ENCODE peak calls at places on chromosomes 12 and 14, in four cellular contexts. T, N, G and D are unnamed samples.

GRCh38 chr14:99627510-99628381 is 17.2 kb upstream of the HHIPL1 start:
- DNase-seq in N (no peak), T (no peak), G (no peak), D (no peak)

GRCh38 chr12:65335021-65335714 is 56.7 kb downstream of the MSRB3 start:
- DNase-seq in N (no peak), T (no peak), G (no peak), D (peak; percentile 95)

GRCh38 chr12:125023065-125023464 is 29.6 kb downstream of the BRI3BP start:
- DNase-seq in G (no peak), N (no peak), T (no peak), D (no peak)

GRCh38 chr12:108768591-108769500 is 37.5 kb upstream of the CORO1C start:
- DNase-seq in T (peak; percentile 83), N (peak; percentile 17), G (peak; percentile 41), D (no peak)

GRCh38 chr14:66476964-66477363 is 9.2 kb upstream of the CCDC196 start:
- DNase-seq in T (no peak), N (no peak), G (peak; percentile 8), D (peak; percentile 9)

GRCh38 chr12:80053048-80053790 is 46.1 kb upstream of the OTOGL start:
- DNase-seq in N (no peak), G (no peak), T (no peak), D (peak; percentile 96)

GRCh38 chr14:54532111-54533012 is 22.7 kb downstream of the CGRRF1 start:
- DNase-seq in N (peak; percentile 53), G (no peak), T (no peak), D (no peak)

GRCh38 chr14:35366048-35366428 is 38.5 kb downstream of the NFKBIA start:
- DNase-seq in G (no peak), T (no peak), N (no peak), D (peak; percentile 74)

GRCh38 chr14:103688906-103689902 is 26.0 kb downstream of the XRCC3 start:
- DNase-seq in G (no peak), T (no peak), N (peak; percentile 53), D (no peak)

GRCh38 chr12:23093488-23093887 is 468.5 kb downstream of the ETNK1 start:
- DNase-seq in T (no peak), G (no peak), N (no peak), D (peak; percentile 9)

GRCh38 chr12:97283297-97283696 is 179.3 kb upstream of the RMST start:
- DNase-seq in T (peak; percentile 71), N (no peak), G (peak; percentile 22), D (no peak)

GRCh38 chr12:106144847-106145246 is 6.1 kb upstream of the NUAK1 start:
- DNase-seq in N (no peak), T (no peak), G (no peak), D (peak; percentile 62)

GRCh38 chr12:1932264-1932777 is 13.9 kb upstream of the CACNA2D4 start:
- DNase-seq in T (peak; percentile 43), N (no peak), G (no peak), D (no peak)

GRCh38 chr12:1935242-1935641 is 16.8 kb upstream of the CACNA2D4 start:
- DNase-seq in G (no peak), T (peak; percentile 33), N (no peak), D (no peak)

GRCh38 chr12:1934831-1935230 is 16.4 kb upstream of the CACNA2D4 start:
- DNase-seq in N (no peak), G (no peak), T (peak; percentile 27), D (no peak)

GRCh38 chr12:1934068-1934467 is 15.6 kb upstream of the CACNA2D4 start:
- DNase-seq in N (no peak), T (peak; percentile 35), G (no peak), D (no peak)

DNA sequence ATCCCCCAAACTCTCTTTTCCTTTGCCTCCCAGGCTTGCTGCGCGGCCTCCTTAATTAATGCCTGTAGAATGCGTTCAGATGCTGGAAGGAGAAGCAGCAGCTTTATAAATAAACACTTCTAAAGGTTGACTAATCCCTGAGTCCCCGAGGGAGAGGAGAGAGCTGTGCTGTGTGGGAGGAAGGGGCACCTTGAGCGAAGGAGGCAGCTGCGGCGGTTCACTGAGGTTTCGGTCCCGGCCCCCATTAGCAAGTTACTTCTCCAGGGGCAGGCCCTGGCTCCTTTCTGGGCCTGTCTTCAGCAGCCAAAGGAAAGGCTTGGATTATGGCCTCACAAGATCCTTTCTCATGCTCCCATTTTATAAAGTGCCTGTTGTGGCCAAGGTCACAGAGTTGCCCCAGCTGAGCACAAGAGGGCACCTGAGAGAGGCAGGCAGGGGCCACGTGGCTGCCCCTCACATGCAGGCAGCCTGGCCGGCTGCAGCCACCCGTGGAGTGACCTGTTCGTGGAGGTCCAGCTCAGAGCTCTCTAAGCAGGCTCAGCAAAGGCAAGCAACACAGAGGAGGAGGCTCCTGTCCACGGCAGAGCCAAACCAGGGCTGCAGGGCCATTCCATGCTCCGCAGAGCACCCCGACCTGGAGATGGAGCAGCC is 15.0 kb upstream of the CACNA2D4 start:
- DNase-seq in N (no peak), T (peak; percentile 51), G (no peak), D (peak; percentile 81)
- H3K9ac ChIP-seq in N (no peak overlapping the region), T (no peak overlapping the region), G (no peak overlapping the region), D (no peak overlapping the region)

GRCh38 chr14:61537567-61538463 is 157.5 kb upstream of the HIF1A start:
- DNase-seq in T (no peak), G (peak; percentile 10), N (no peak), D (peak; percentile 90)
- TF ChIP-seq CHD1 in T (no peak), G (no peak), N (no peak), D (no peak)

GRCh38 chr14:91946313-91947195 is 940 bp downstream of the FBLN5 start:
- DNase-seq in G (no peak), N (no peak), T (peak; percentile 35), D (peak; percentile 41)
- H3K9ac ChIP-seq in G (no peak overlapping the region), N (no peak overlapping the region), T (peak overlapping the region; percentile 44), D (peak overlapping the region; percentile 89)

GRCh38 chr12:53286448-53286847 is 8.9 kb upstream of the PFDN5 start:
- DNase-seq in N (no peak), T (no peak), G (no peak), D (no peak)
- TF ChIP-seq CHD1 in N (no peak), T (no peak), G (no peak), D (no peak)

DNA sequence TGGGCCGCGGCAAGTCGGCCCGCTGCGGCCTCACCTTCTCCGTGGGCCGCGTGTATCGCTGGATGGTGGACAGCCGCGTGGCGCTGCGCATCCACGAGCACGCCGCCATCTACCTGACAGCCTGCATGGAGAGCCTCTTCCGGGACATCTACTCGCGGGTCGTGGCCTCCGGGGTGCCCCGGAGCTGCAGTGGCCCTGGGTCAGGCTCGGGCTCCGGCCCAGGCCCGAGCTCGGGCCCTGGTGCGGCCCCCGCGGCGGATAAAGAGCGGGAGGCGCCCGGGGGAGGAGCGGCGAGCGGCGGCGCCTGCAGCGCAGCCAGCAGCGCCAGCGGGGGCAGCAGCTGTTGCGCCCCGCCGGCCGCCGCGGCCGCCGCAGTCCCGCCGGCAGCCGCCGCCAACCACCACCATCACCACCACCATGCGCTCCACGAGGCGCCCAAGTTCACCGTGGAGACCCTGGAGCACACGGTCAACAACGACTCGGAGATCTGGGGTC is 226.2 kb upstream of the CRY1 start:
- DNase-seq in T (no peak), G (no peak), N (no peak), D (no peak)
- H3K9ac ChIP-seq in T (no peak overlapping the region), G (no peak overlapping the region), N (no peak overlapping the region), D (no peak overlapping the region)

GRCh38 chr12:54711664-54712063 is 63.5 kb upstream of the DCD start:
- DNase-seq in G (no peak), T (no peak), N (no peak), D (no peak)
- TF ChIP-seq CHD1 in G (no peak), T (no peak), N (no peak), D (no peak)

DNA sequence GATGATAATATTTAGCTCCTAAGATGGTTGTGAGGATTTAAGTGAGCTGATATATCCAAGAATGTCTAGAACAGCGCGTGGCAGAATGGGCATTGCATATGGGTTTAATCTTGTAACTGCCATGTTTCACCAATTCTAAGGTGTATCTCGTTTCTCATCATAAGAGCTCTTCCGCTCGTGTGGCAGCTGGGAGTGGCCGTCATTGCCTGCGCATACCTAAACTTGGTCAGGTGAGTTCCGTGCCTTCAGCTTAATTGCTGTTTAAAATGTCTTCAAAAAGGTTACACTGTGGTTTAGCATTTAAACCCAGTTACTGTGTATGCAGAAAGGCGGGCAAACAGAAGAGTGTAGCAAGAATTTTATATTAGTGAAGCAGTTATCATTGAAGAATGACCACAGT is 4.5 kb upstream of the AQP2 start:
- DNase-seq in T (no peak), G (no peak), N (no peak), D (no peak)
- H3K9ac ChIP-seq in T (no peak overlapping the region), G (peak overlapping the region; percentile 49), N (no peak overlapping the region), D (no peak overlapping the region)